ENCODE peak calls at places on chromosomes 6 and 20, in eight cellular contexts. Z is PC-3, J is nephron progenitor cell, I is fibroblast of mammary gland, X is AG09309, W is GM12865, C is tibial nerve, G is fibroblast of pulmonary artery. H is an unnamed sample.

GRCh38 chr6:31057426-31058003 is 47.2 kb downstream of the MUC22 start:
- DNase-seq in X (no peak), Z (peak; percentile 73), C (no peak), I (peak; percentile 47), W (no peak), J (no peak), G (peak; percentile 31), H (peak; percentile 79)

GRCh38 chr6:21846541-21847451 is 253.2 kb downstream of the SOX4 start:
- DNase-seq in G (peak; percentile 25), J (peak; percentile 68), I (no peak), W (peak; percentile 56), X (no peak), C (no peak), Z (peak; percentile 19), H (no peak)

GRCh38 chr20:61842011-61842410 is 223.7 kb downstream of the TAF4 start:
- DNase-seq in J (no peak), C (no peak), Z (no peak), I (peak; percentile 5), W (no peak), X (no peak), G (no peak), H (no peak)

GRCh38 chr6:47187883-47188587 is 121.7 kb downstream of the TNFRSF21 start:
- DNase-seq in X (no peak), Z (peak; percentile 22), I (peak; percentile 69), G (no peak), J (no peak), W (no peak), C (no peak), H (no peak)

GRCh38 chr20:63155266-63156165 is 60.4 kb downstream of the YTHDF1 start:
- DNase-seq in C (no peak), J (no peak), G (no peak), X (no peak), I (no peak), W (no peak), Z (no peak), H (no peak)

GRCh38 chr6:35694462-35694861 is 5.7 kb upstream of the FKBP5 start:
- DNase-seq in I (peak; percentile 78), X (no peak), G (peak; percentile 58), C (no peak), J (no peak), Z (peak; percentile 62), W (no peak), H (peak; percentile 74)

GRCh38 chr6:80742481-80742880 is 636.0 kb downstream of the BCKDHB start:
- DNase-seq in G (peak; percentile 63), Z (peak; percentile 45), C (no peak), J (no peak), W (peak; percentile 13), X (peak; percentile 27), I (peak; percentile 64), H (peak; percentile 47)

GRCh38 chr6:69422474-69422873 is 374.3 kb downstream of the LMBRD1 start:
- DNase-seq in I (no peak), J (no peak), G (no peak), C (no peak), X (no peak), W (no peak), Z (no peak), H (no peak)

GRCh38 chr6:101608724-101609123 is 215.2 kb downstream of the GRIK2 start:
- DNase-seq in G (no peak), X (no peak), W (no peak), J (no peak), I (no peak), C (no peak), Z (no peak), H (no peak)

GRCh38 chr6:133099573-133099972 is 141.6 kb upstream of the EYA4 start:
- DNase-seq in I (peak; percentile 87), C (no peak), J (no peak), G (peak; percentile 76), W (no peak), Z (peak; percentile 91), X (peak; percentile 4), H (peak; percentile 38)

GRCh38 chr6:142443102-142443501 is 141.3 kb downstream of the ADGRG6 start:
- DNase-seq in G (no peak), X (no peak), J (no peak), I (no peak), C (no peak), W (no peak), Z (no peak), H (no peak)

GRCh38 chr20:16821211-16822089 is 73.3 kb downstream of the OTOR start:
- DNase-seq in C (no peak), J (peak; percentile 37), I (peak; percentile 43), X (no peak), W (peak; percentile 53), Z (peak; percentile 69), G (peak; percentile 61), H (peak; percentile 57)
- TF ChIP-seq CTCF in C (peak; percentile 47), J (peak; percentile 91), I (peak; percentile 96), X (peak; percentile 92), W (peak; percentile 90), Z (peak; percentile 95), G (peak; percentile 97), H (peak; percentile 88)

GRCh38 chr6:151430886-151431285 is 21.0 kb downstream of the RMND1 start:
- DNase-seq in W (no peak), C (no peak), X (no peak), J (no peak), Z (no peak), I (no peak), G (no peak), H (no peak)
- TF ChIP-seq CTCF in W (no peak), C (no peak), X (no peak), J (no peak), Z (no peak), I (no peak), G (peak; percentile 3), H (no peak)

GRCh38 chr20:6381887-6382286 is 259.1 kb upstream of the FERMT1 start:
- DNase-seq in Z (peak; percentile 71), I (no peak), X (no peak), G (peak; percentile 33), J (peak; percentile 14), C (no peak), W (no peak), H (peak; percentile 40)
- TF ChIP-seq CTCF in Z (peak; percentile 82), I (no peak), X (no peak), G (peak; percentile 49), J (peak; percentile 52), C (no peak), W (no peak), H (peak; percentile 55)

GRCh38 chr6:104525677-104526322 is 333.9 kb downstream of the HACE1 start:
- DNase-seq in I (peak; percentile 76), G (peak; percentile 92), J (peak; percentile 77), W (peak; percentile 82), X (peak; percentile 17), C (peak; percentile 41), Z (peak; percentile 80), H (peak; percentile 86)

GRCh38 chr6:104527761-104528415 is 331.8 kb downstream of the HACE1 start:
- DNase-seq in J (peak; percentile 33), C (no peak), G (peak; percentile 77), Z (peak; percentile 57), I (peak; percentile 31), W (peak; percentile 11), X (no peak), H (peak; percentile 66)

GRCh38 chr6:104526383-104526782 is 333.3 kb downstream of the HACE1 start:
- DNase-seq in J (no peak), C (no peak), W (no peak), I (no peak), X (no peak), Z (no peak), G (peak; percentile 49), H (no peak)

GRCh38 chr6:104531591-104531990 is 328.1 kb downstream of the HACE1 start:
- DNase-seq in I (no peak), X (no peak), G (no peak), W (no peak), J (no peak), C (no peak), Z (no peak), H (no peak)

GRCh38 chr6:104527311-104527710 is 332.4 kb downstream of the HACE1 start:
- DNase-seq in X (no peak), J (no peak), G (no peak), I (no peak), W (no peak), Z (no peak), C (no peak), H (no peak)
- TF ChIP-seq CTCF in X (no peak), J (no peak), G (no peak), I (no peak), W (no peak), Z (no peak), C (no peak), H (no peak)

GRCh38 chr6:106446287-106446885 is 85.9 kb downstream of the CRYBG1 start:
- DNase-seq in X (no peak), J (no peak), C (no peak), Z (peak; percentile 43), G (peak; percentile 36), I (peak; percentile 27), W (peak; percentile 9), H (peak; percentile 33)
- TF ChIP-seq CTCF in X (peak; percentile 41), J (peak; percentile 51), C (no peak), Z (peak; percentile 60), G (peak; percentile 41), I (peak; percentile 48), W (peak; percentile 38), H (peak; percentile 65)

GRCh38 chr20:42852691-42853090 is 337.0 kb downstream of the PTPRT start:
- DNase-seq in W (no peak), G (no peak), X (no peak), I (no peak), C (no peak), J (no peak), Z (no peak), H (no peak)

GRCh38 chr20:42857446-42857845 is 332.3 kb downstream of the PTPRT start:
- DNase-seq in G (no peak), J (no peak), W (no peak), Z (no peak), C (no peak), X (no peak), I (no peak), H (no peak)

DNA sequence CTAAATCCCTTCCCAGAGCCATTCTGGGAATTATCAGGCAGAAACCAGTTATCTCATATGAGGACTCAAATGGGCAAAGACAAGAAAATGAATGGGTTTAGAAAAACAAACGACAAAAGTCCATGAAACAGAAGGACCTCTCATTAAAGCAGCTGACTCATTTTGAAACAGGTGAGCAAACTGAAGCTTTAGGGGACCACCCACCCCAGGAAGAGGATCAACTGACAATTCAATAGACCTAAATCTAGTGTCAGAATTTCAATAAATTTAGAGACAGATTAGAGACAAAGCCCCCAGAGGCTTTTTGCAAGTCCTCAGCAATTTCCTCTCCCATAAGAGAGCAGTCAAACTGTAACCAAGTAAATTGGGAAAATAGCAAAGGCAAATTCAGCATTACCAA is 333.8 kb downstream of the PTPRT start:
- DNase-seq in J (no peak), W (no peak), Z (no peak), I (no peak), C (no peak), X (no peak), G (no peak), H (no peak)
- TF ChIP-seq CTCF in J (no peak), W (no peak), Z (no peak), I (no peak), C (no peak), X (no peak), G (no peak), H (no peak)

GRCh38 chr20:34709836-34710567 is 5.9 kb downstream of the TP53INP2 start:
- DNase-seq in G (no peak), Z (peak; percentile 72), I (peak; percentile 53), J (peak; percentile 79), X (no peak), C (peak; percentile 45), W (no peak), H (peak; percentile 69)
- TF ChIP-seq CTCF in G (peak; percentile 14), Z (peak; percentile 50), I (peak; percentile 12), J (no peak), X (no peak), C (no peak), W (peak; percentile 33), H (peak; percentile 24)

H was measured in MCF 10A.